ENCODE peak calls at places on chromosomes 3 and 15, in ten cellular contexts. E is GM12864, J is vagina, N is lower leg skin, Y is hepatocyte, T is PC-3, Z is sigmoid colon, K is astrocyte of the spinal cord, I is AG04449, W is HepG2. X is an unnamed sample.

GRCh38 chr3:37217098-37217849 is 42.9 kb upstream of the LRRFIP2 start:
- DNase-seq in E (no peak), J (no peak), N (no peak), Y (no peak), T (no peak), Z (no peak), K (no peak), I (no peak), W (peak; percentile 81), X (no peak)

GRCh38 chr15:55774113-55774970 is 31.4 kb upstream of the PRTG start:
- DNase-seq in E (no peak), J (no peak), N (peak; percentile 19), Y (peak; percentile 44), T (peak; percentile 60), Z (no peak), K (peak; percentile 27), I (no peak), W (peak; percentile 33), X (peak; percentile 76)

GRCh38 chr3:47475029-47475569 is 642 bp downstream of the SCAP start:
- DNase-seq in E (no peak), J (no peak), N (no peak), Y (peak; percentile 45), T (peak; percentile 51), Z (no peak), K (peak; percentile 33), I (no peak), W (peak; percentile 25), X (peak; percentile 19)

GRCh38 chr15:100690786-100691160 is 88.4 kb downstream of the ASB7 start:
- DNase-seq in E (no peak), J (no peak), N (no peak), Y (no peak), T (no peak), Z (no peak), K (no peak), I (no peak), W (no peak), X (no peak)

GRCh38 chr15:82272154-82272553 is 9.5 kb downstream of the SAXO2 start:
- DNase-seq in E (no peak), J (no peak), N (no peak), Y (no peak), T (no peak), Z (no peak), K (no peak), I (no peak), W (no peak), X (no peak)

GRCh38 chr3:170705136-170705535 is 119.3 kb upstream of the SLC7A14 start:
- DNase-seq in E (no peak), J (no peak), N (no peak), Y (no peak), T (no peak), Z (no peak), K (no peak), I (no peak), W (no peak), X (no peak)

GRCh38 chr3:190205739-190206138 is 85.0 kb upstream of the P3H2 start:
- DNase-seq in E (no peak), J (no peak), N (no peak), Y (no peak), T (peak; percentile 53), Z (no peak), K (peak; percentile 72), I (no peak), W (no peak), X (no peak)

GRCh38 chr15:92184679-92185230 is 208.9 kb upstream of the ST8SIA2 start:
- DNase-seq in E (no peak), J (peak; percentile 70), N (no peak), Y (no peak), T (no peak), Z (no peak), K (no peak), I (no peak), W (no peak), X (no peak)

GRCh38 chr3:2713923-2714322 is 396.3 kb downstream of the IL5RA start:
- DNase-seq in E (no peak), J (no peak), N (no peak), Y (no peak), T (no peak), Z (no peak), K (no peak), I (no peak), W (no peak), X (no peak)

GRCh38 chr3:170614214-170614966 is 28.5 kb upstream of the SLC7A14 start:
- DNase-seq in E (no peak), J (no peak), N (no peak), Y (peak; percentile 38), T (peak; percentile 91), Z (no peak), K (peak; percentile 86), I (peak; percentile 65), W (no peak), X (no peak)

GRCh38 chr15:31482122-31482922 is 155.7 kb downstream of the KLF13 start:
- DNase-seq in E (no peak), J (peak; percentile 80), N (no peak), Y (no peak), T (no peak), Z (peak; percentile 56), K (no peak), I (no peak), W (no peak), X (no peak)

GRCh38 chr3:110708166-110708565 is 363.4 kb upstream of the NECTIN3 start:
- DNase-seq in E (no peak), J (no peak), N (no peak), Y (no peak), T (no peak), Z (no peak), K (peak; percentile 15), I (no peak), W (no peak), X (no peak)

GRCh38 chr3:64209866-64210609 is 15.2 kb downstream of the PRICKLE2 start:
- DNase-seq in E (no peak), J (no peak), N (no peak), Y (no peak), T (no peak), Z (peak; percentile 95), K (peak; percentile 47), I (no peak), W (no peak), X (no peak)

DNA sequence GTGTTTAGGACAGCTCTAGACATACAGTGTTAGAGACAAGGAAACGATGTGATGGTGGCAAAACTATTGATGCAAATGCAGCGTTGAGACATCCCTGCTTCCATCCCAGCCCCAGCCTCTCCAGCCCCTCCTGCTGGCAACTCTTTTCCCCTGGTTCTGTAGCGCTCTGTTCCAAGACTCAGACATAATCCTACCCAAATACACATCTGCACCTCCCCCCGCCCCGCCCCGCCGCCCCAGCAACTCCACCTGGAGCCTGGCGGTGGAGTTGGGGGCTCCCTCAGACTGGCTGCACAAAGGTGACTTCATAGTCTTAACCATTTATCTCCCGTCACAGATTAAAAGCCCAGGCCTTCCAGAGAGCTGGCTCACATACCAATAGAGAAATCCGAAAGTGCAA is 7.2 kb upstream of the SEC22A start:
- DNase-seq in E (no peak), J (no peak), N (no peak), Y (peak; percentile 25), T (no peak), Z (no peak), K (peak; percentile 13), I (no peak), W (peak; percentile 38), X (peak; percentile 58)
- H3K4me3 ChIP-seq in E (no peak overlapping the region), J (no peak overlapping the region), N (no peak overlapping the region), Y (no peak overlapping the region), T (no peak overlapping the region), Z (no peak overlapping the region), K (no peak overlapping the region), I (no peak overlapping the region), W (no peak overlapping the region), X (no peak overlapping the region)

DNA sequence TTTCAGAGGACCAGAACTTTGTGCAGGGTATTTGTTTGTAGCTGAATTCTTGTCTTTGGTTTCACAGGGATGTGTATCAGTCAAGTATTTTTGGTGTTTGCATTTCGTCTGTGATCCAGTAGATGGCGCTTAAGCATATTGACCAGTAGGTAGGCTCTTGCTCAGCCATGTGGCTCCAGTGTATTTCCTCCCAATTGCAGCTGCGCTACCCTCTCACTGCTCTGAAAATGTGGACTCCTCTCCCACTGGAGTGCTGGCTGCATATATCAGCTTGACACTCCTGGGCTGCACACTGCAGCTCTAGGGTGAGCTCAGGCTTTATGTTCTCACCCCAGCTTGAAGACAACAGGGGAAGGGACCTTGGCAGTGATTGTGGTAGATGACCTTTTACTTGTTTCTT is 1264.3 kb upstream of the ALCAM start:
- DNase-seq in E (peak; percentile 37), J (no peak), N (no peak), Y (peak; percentile 61), T (peak; percentile 64), Z (no peak), K (peak; percentile 61), I (no peak), W (peak; percentile 29), X (peak; percentile 57)
- TF ChIP-seq CTCF in E (peak; percentile 82), J (no peak), N (no peak), Y (peak; percentile 55), T (peak; percentile 84), Z (no peak), K (peak; percentile 70), I (peak; percentile 68), W (peak; percentile 72), X (peak; percentile 86)

DNA sequence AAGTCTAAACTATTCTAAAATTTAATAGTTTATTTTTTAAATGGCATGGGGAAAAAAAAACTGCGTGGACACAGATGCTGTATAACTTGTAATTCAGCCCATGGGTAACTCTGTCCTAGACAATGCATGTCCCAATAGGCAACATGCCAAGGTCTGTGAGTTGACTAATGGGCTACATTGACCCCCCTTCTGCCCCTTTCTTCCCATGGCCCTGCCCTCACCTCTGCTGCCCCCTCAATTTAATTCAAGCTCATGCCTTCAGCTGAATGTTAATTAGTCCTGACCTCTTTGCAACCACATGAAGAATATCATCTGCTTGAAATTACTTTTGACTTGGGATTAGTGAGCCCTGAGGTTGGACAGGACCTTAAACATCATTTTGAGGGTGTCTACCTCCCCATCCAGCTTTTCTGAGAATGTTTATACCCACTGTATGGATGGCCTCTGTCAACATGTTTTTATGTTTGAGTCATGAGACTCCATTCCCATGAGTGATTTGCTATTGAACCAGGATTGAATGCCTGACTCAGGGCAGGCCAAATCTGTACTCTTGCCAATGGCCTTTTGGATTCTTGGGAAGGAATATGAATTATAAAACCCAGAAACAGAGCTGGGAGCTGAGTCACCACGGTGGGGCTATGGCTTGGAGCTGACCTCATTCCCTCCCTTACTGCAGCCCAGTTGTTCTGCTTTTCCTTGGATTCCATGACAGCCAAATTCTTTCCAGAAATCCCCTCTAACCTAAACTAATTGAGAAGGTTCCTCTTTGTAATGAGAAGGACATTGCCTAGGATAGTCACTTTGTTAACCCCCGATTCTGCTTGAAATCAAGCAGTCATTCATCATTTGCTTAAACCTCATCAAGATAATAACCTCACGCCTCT is 33.5 kb upstream of the PDE8A start:
- DNase-seq in E (no peak), J (no peak), N (peak; percentile 46), Y (no peak), T (peak; percentile 96), Z (peak; percentile 76), K (peak; percentile 91), I (peak; percentile 71), W (no peak), X (no peak)
- H3K4me3 ChIP-seq in E (no peak overlapping the region), J (no peak overlapping the region), N (no peak overlapping the region), Y (no peak overlapping the region), T (peak overlapping the region; percentile 18), Z (no peak overlapping the region), K (no peak overlapping the region), I (no peak overlapping the region), W (no peak overlapping the region), X (no peak overlapping the region)

DNA sequence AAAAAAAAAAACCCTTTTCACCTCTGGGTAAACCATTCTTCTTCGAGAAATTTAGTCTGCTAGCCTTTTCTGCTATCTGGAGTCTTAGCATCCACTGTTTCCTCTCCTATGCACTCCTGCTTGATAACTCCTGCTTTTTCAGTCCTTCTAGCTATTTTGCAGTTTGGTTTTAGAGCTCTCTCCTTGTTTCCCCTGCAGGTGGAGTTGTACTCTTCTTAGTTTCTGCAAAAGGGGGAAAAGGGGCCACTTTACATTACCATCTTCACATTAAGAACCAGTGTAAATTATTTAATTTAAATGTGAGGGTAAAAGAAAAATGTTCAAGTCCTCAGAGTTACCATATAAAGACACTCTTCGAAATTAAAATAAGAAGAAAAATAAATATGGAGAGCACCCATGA is 23.6 kb upstream of the MYLK start:
- DNase-seq in E (no peak), J (no peak), N (no peak), Y (no peak), T (no peak), Z (no peak), K (no peak), I (no peak), W (no peak), X (no peak)
- TF ChIP-seq CTCF in E (no peak), J (no peak), N (no peak), Y (no peak), T (peak; percentile 29), Z (no peak), K (no peak), I (no peak), W (peak; percentile 26), X (no peak)

X was measured in WERI-Rb-1.